ENCODE peak calls at places on chromosomes 3 and 15, in nine cellular contexts. I is GM23248, U is OCI-LY7, W is neural progenitor cell, M is tibial nerve, X is pancreas, F is HCT116, H is tibial artery, C is astrocyte. N is an unnamed sample. For H3K9me3, the result is how much of the 10 kb centered on the place peaks cover.

GRCh38 chr3:94004301-94004910 is 24.0 kb downstream of the STX19 start:
- DNase-seq in I (peak), U (peak), W (peak), M (no peak), X (no peak), F (peak), H (no peak), C (peak), N (no peak)

GRCh38 chr3:59877679-59878427 is 828.0 kb upstream of the CFAP20DC start:
- DNase-seq in I (no peak), U (no peak), W (no peak), M (no peak), X (no peak), F (no peak), H (no peak), C (peak), N (no peak)

GRCh38 chr15:67164811-67165652 is 89.4 kb downstream of the AAGAB start:
- DNase-seq in I (no peak), U (no peak), W (peak), M (no peak), X (no peak), F (no peak), H (peak), C (peak), N (no peak)

GRCh38 chr3:161291191-161291901 is 70.2 kb downstream of the NMD3 start:
- DNase-seq in I (no peak), U (no peak), W (no peak), M (no peak), X (peak), F (no peak), H (no peak), C (no peak), N (no peak)

GRCh38 chr3:49476563-49476962 is 6.5 kb downstream of the DAG1 start:
- DNase-seq in I (peak), U (no peak), W (no peak), M (no peak), X (no peak), F (no peak), H (no peak), C (no peak), N (no peak)

GRCh38 chr3:71069797-71070196 is 513.7 kb downstream of the FOXP1 start:
- DNase-seq in I (peak), U (peak), W (peak), M (peak), X (no peak), F (no peak), H (peak), C (no peak), N (no peak)

GRCh38 chr3:159928071-159928491 is 60.6 kb upstream of the IL12A start:
- DNase-seq in I (peak), U (no peak), W (no peak), M (no peak), X (no peak), F (no peak), H (no peak), C (no peak), N (no peak)

GRCh38 chr3:25293736-25294135 is 134.3 kb upstream of the RARB start:
- DNase-seq in I (no peak), U (no peak), W (peak), M (no peak), X (no peak), F (no peak), H (no peak), C (no peak), N (no peak)

GRCh38 chr15:92611995-92612745 is 43.4 kb downstream of the FAM174B start:
- DNase-seq in I (no peak), U (peak), W (no peak), M (no peak), X (no peak), F (no peak), H (peak), C (no peak), N (no peak)

GRCh38 chr3:133777807-133778568 is 27.6 kb upstream of the SRPRB start:
- DNase-seq in I (no peak), U (no peak), W (no peak), M (no peak), X (no peak), F (no peak), H (no peak), C (no peak), N (no peak)

GRCh38 chr3:126654571-126655393 is at the start of gene TXNRD3:
- DNase-seq in I (peak), U (no peak), W (peak), M (peak), X (peak), F (peak), H (peak), C (peak), N (no peak)

GRCh38 chr3:177551431-177551836 is 354.2 kb upstream of the TBL1XR1 start:
- DNase-seq in I (no peak), U (peak), W (no peak), M (no peak), X (no peak), F (no peak), H (no peak), C (no peak), N (no peak)

GRCh38 chr15:74826372-74826819 is at the start of gene CPLX3:
- DNase-seq in I (peak), U (no peak), W (peak), M (no peak), X (peak), F (no peak), H (no peak), C (no peak), N (no peak)

GRCh38 chr3:62238003-62238402 is 135.3 kb downstream of the FEZF2 start:
- DNase-seq in I (no peak), U (peak), W (no peak), M (no peak), X (no peak), F (no peak), H (no peak), C (no peak), N (no peak)

GRCh38 chr15:63371297-63371918 is 10.2 kb downstream of the CA12 start:
- DNase-seq in I (peak), U (no peak), W (no peak), M (peak), X (no peak), F (no peak), H (no peak), C (peak), N (no peak)

DNA sequence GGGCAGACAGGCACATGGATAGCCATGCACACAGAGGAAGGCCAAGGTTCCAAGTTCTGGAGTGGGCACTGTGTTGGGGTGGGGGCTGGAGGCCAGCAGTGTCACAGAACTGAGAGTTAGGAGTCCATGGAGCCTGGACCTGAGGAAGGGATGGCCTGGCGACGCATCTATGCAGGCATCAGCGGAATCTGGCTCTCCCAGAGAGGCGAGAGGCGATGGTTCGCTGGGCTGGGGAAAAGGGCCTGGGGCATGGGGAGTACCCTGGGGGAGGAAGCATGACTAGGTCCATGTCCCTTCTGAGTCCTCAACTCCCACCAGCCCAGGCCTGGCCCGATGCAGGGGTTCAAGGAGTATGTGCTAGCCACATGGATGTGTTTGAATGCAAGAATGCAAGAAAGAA is 192.8 kb upstream of the LINGO1 start:
- DNase-seq in I (no peak), U (no peak), W (no peak), M (no peak), X (peak), F (no peak), H (no peak), C (no peak), N (no peak)
- H3K4me3 ChIP-seq in I (no peak), U (no peak), W (no peak), M (no peak), X (no peak), F (no peak), H (no peak), C (no peak), N (no peak)

DNA sequence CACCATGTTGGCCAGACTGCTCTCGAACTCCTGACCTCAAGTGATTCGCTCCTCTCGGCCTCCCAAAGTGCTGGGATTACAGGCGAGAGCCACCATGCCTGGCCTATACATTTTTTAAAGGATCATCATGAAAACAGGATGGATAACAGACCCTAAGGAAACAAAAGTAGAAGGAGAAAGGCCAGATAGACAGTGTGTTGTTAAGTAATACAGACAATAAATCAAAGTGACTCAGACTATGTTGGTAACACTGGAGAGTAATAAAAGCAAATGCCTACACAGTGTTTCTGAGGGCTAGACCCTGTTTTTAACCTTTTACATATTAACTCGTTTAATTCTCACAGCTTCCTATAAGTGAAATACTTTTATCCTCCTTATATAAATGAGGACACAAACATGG is 133.8 kb upstream of the MCTP2 start:
- DNase-seq in I (peak), U (no peak), W (no peak), M (no peak), X (no peak), F (no peak), H (no peak), C (peak), N (no peak)
- H3K9me3 ChIP-seq in I (under half), U (under half), W (under half), M (under half), X (under half), F (under half), H (under half), C (under half), N (under half)

GRCh38 chr3:45690331-45691035 is 1.3 kb downstream of the SACM1L start:
- DNase-seq in I (peak), U (peak), W (peak), M (no peak), X (no peak), F (no peak), H (no peak), C (peak), N (no peak)
- H3K4me3 ChIP-seq in I (peak), U (peak), W (peak), M (peak), X (peak), F (peak), H (peak), C (peak), N (peak)

DNA sequence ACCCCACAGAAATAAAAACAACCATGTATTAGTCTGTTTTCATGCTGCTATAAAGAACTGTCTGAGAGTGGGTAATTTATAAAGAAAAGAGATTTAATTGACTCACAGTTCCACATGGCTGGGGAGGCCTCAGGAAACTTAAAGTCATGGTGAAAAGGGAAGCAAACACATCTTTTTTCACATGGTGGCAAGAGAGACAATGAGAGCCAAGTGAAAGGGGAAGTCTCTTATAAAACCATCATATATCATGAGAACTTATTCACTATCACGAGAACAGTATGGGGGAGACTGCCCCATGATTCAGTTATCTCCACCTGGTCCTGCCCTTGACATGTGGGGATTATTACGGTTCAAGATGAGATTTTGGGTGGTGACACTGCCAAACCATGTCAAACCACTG is 141.5 kb downstream of the ZMAT3 start:
- DNase-seq in I (no peak), U (no peak), W (no peak), M (no peak), X (no peak), F (no peak), H (no peak), C (no peak), N (no peak)
- H3K9me3 ChIP-seq in I (under half), U (under half), W (under half), M (under half), X (under half), F (under half), H (under half), C (under half), N (under half)

GRCh38 chr3:169964176-169964575 is 2.4 kb upstream of the SEC62 start:
- DNase-seq in I (peak), U (no peak), W (no peak), M (no peak), X (no peak), F (no peak), H (no peak), C (peak), N (no peak)

GRCh38 chr3:169966951-169967915 is 626 bp downstream of the SEC62 start:
- DNase-seq in I (peak), U (peak), W (peak), M (peak), X (no peak), F (no peak), H (peak), C (peak), N (no peak)

GRCh38 chr3:169968224-169968623 is 1.6 kb downstream of the SEC62 start:
- DNase-seq in I (no peak), U (no peak), W (no peak), M (no peak), X (no peak), F (no peak), H (no peak), C (no peak), N (no peak)

GRCh38 chr3:169966086-169966950 is at the start of gene SEC62:
- DNase-seq in I (peak), U (peak), W (peak), M (peak), X (peak), F (peak), H (peak), C (peak), N (peak)

GRCh38 chr3:169965562-169965961 is 1.0 kb upstream of the SEC62 start:
- DNase-seq in I (no peak), U (peak), W (no peak), M (no peak), X (no peak), F (no peak), H (no peak), C (no peak), N (no peak)
- H3K4me3 ChIP-seq in I (peak), U (peak), W (peak), M (peak), X (no peak), F (peak), H (no peak), C (peak), N (peak)

N was measured in esophagus squamous epithelium.